ENCODE peak calls at places on chromosomes 7 and 10, in seven cellular contexts. One of them, this sample, is unnamed.

GRCh38 chr10:17175551-17175950 is 25.9 kb downstream of the TRDMT1 start:
- DNase-seq in fibroblast of pulmonary artery: peak
- DNase-seq in stimulated activated CD4-positive, alpha-beta T cell treated with anti-CD3 and anti-CD28 coated beads, Interleukin-12 subunit alpha, Interleukin-12 subunit beta, amount 100 ng/mL, for 48 hours: no peak
- DNase-seq in foreskin melanocyte: no peak
- DNase-seq in T follicular helper cell: no peak
- DNase-seq in adipocyte: peak
- DNase-seq in foreskin fibroblast: peak
- DNase-seq in this sample: peak

GRCh38 chr7:22417349-22417748 is 60.4 kb upstream of the RAPGEF5 start:
- DNase-seq in stimulated activated CD4-positive, alpha-beta T cell treated with anti-CD3 and anti-CD28 coated beads, Interleukin-12 subunit alpha, Interleukin-12 subunit beta, amount 100 ng/mL, for 48 hours: no peak
- DNase-seq in adipocyte: no peak
- DNase-seq in foreskin fibroblast: no peak
- DNase-seq in foreskin melanocyte: no peak
- DNase-seq in T follicular helper cell: no peak
- DNase-seq in fibroblast of pulmonary artery: no peak
- DNase-seq in this sample: no peak

GRCh38 chr10:5373321-5373720 is 8.6 kb downstream of the UCN3 start:
- DNase-seq in stimulated activated CD4-positive, alpha-beta T cell treated with anti-CD3 and anti-CD28 coated beads, Interleukin-12 subunit alpha, Interleukin-12 subunit beta, amount 100 ng/mL, for 48 hours: no peak
- DNase-seq in foreskin melanocyte: no peak
- DNase-seq in foreskin fibroblast: no peak
- DNase-seq in adipocyte: no peak
- DNase-seq in T follicular helper cell: no peak
- DNase-seq in fibroblast of pulmonary artery: no peak
- DNase-seq in this sample: no peak

GRCh38 chr10:86752311-86752710 is 4.1 kb upstream of the BMPR1A start:
- DNase-seq in stimulated activated CD4-positive, alpha-beta T cell treated with anti-CD3 and anti-CD28 coated beads, Interleukin-12 subunit alpha, Interleukin-12 subunit beta, amount 100 ng/mL, for 48 hours: no peak
- DNase-seq in adipocyte: no peak
- DNase-seq in foreskin melanocyte: no peak
- DNase-seq in T follicular helper cell: no peak
- DNase-seq in foreskin fibroblast: no peak
- DNase-seq in fibroblast of pulmonary artery: no peak
- DNase-seq in this sample: no peak

GRCh38 chr7:22913116-22913515 is 90.5 kb upstream of the TOMM7 start:
- DNase-seq in fibroblast of pulmonary artery: no peak
- DNase-seq in foreskin melanocyte: no peak
- DNase-seq in foreskin fibroblast: no peak
- DNase-seq in stimulated activated CD4-positive, alpha-beta T cell treated with anti-CD3 and anti-CD28 coated beads, Interleukin-12 subunit alpha, Interleukin-12 subunit beta, amount 100 ng/mL, for 48 hours: no peak
- DNase-seq in T follicular helper cell: no peak
- DNase-seq in adipocyte: no peak
- DNase-seq in this sample: no peak

GRCh38 chr10:96720422-96721206 is at the start of gene PIK3AP1:
- DNase-seq in stimulated activated CD4-positive, alpha-beta T cell treated with anti-CD3 and anti-CD28 coated beads, Interleukin-12 subunit alpha, Interleukin-12 subunit beta, amount 100 ng/mL, for 48 hours: no peak
- DNase-seq in foreskin melanocyte: no peak
- DNase-seq in adipocyte: peak
- DNase-seq in foreskin fibroblast: no peak
- DNase-seq in fibroblast of pulmonary artery: no peak
- DNase-seq in T follicular helper cell: no peak
- DNase-seq in this sample: peak

GRCh38 chr10:8225232-8225631 is 170.7 kb downstream of the GATA3 start:
- DNase-seq in foreskin fibroblast: no peak
- DNase-seq in adipocyte: no peak
- DNase-seq in stimulated activated CD4-positive, alpha-beta T cell treated with anti-CD3 and anti-CD28 coated beads, Interleukin-12 subunit alpha, Interleukin-12 subunit beta, amount 100 ng/mL, for 48 hours: no peak
- DNase-seq in T follicular helper cell: no peak
- DNase-seq in foreskin melanocyte: no peak
- DNase-seq in fibroblast of pulmonary artery: no peak
- DNase-seq in this sample: no peak

GRCh38 chr7:135217645-135218509 is 6.6 kb upstream of the WDR91 start:
- DNase-seq in foreskin fibroblast: no peak
- DNase-seq in stimulated activated CD4-positive, alpha-beta T cell treated with anti-CD3 and anti-CD28 coated beads, Interleukin-12 subunit alpha, Interleukin-12 subunit beta, amount 100 ng/mL, for 48 hours: no peak
- DNase-seq in T follicular helper cell: no peak
- DNase-seq in adipocyte: no peak
- DNase-seq in foreskin melanocyte: no peak
- DNase-seq in fibroblast of pulmonary artery: no peak
- DNase-seq in this sample: no peak

GRCh38 chr10:103758294-103758681 is 97.1 kb downstream of the SH3PXD2A start:
- DNase-seq in T follicular helper cell: no peak
- DNase-seq in foreskin fibroblast: peak
- DNase-seq in stimulated activated CD4-positive, alpha-beta T cell treated with anti-CD3 and anti-CD28 coated beads, Interleukin-12 subunit alpha, Interleukin-12 subunit beta, amount 100 ng/mL, for 48 hours: no peak
- DNase-seq in foreskin melanocyte: no peak
- DNase-seq in fibroblast of pulmonary artery: peak
- DNase-seq in adipocyte: no peak
- DNase-seq in this sample: no peak

GRCh38 chr10:80406249-80406648 is 2.1 kb upstream of the PRXL2A start:
- DNase-seq in foreskin fibroblast: no peak
- DNase-seq in T follicular helper cell: no peak
- DNase-seq in fibroblast of pulmonary artery: no peak
- DNase-seq in foreskin melanocyte: no peak
- DNase-seq in stimulated activated CD4-positive, alpha-beta T cell treated with anti-CD3 and anti-CD28 coated beads, Interleukin-12 subunit alpha, Interleukin-12 subunit beta, amount 100 ng/mL, for 48 hours: no peak
- DNase-seq in adipocyte: no peak
- DNase-seq in this sample: no peak

GRCh38 chr7:151900591-151901312 is 23.8 kb upstream of the PRKAG2 start:
- DNase-seq in fibroblast of pulmonary artery: no peak
- DNase-seq in foreskin melanocyte: no peak
- DNase-seq in adipocyte: peak
- DNase-seq in foreskin fibroblast: no peak
- DNase-seq in stimulated activated CD4-positive, alpha-beta T cell treated with anti-CD3 and anti-CD28 coated beads, Interleukin-12 subunit alpha, Interleukin-12 subunit beta, amount 100 ng/mL, for 48 hours: no peak
- DNase-seq in T follicular helper cell: no peak
- DNase-seq in this sample: no peak

GRCh38 chr10:112793197-112793921 is 156.7 kb upstream of the TCF7L2 start:
- DNase-seq in foreskin melanocyte: no peak
- DNase-seq in fibroblast of pulmonary artery: no peak
- DNase-seq in stimulated activated CD4-positive, alpha-beta T cell treated with anti-CD3 and anti-CD28 coated beads, Interleukin-12 subunit alpha, Interleukin-12 subunit beta, amount 100 ng/mL, for 48 hours: no peak
- DNase-seq in foreskin fibroblast: peak
- DNase-seq in T follicular helper cell: no peak
- DNase-seq in adipocyte: peak
- DNase-seq in this sample: no peak

This sample was measured in immature natural killer cell.